ENCODE peak calls at places on chromosome 12, in nine cellular contexts. One of them, this sample, is unnamed. For H3K4me1, the result is how much of the 10 kb centered on the place peaks cover.

GRCh38 chr12:123105427-123105826 is 45.5 kb downstream of the PITPNM2 start:
- DNase-seq in Panc1: no peak
- DNase-seq in H1: peak
- DNase-seq in GM12878: no peak
- DNase-seq in endothelial cell of umbilical vein: peak
- DNase-seq in prostate gland: no peak
- DNase-seq in vagina: no peak
- DNase-seq in HCT116: no peak
- DNase-seq in K562: no peak
- DNase-seq in this sample: no peak

GRCh38 chr12:88057994-88058718 is 29.0 kb upstream of the C12orf50 start:
- DNase-seq in Panc1: no peak
- DNase-seq in H1: no peak
- DNase-seq in GM12878: no peak
- DNase-seq in endothelial cell of umbilical vein: no peak
- DNase-seq in prostate gland: no peak
- DNase-seq in vagina: no peak
- DNase-seq in HCT116: no peak
- DNase-seq in K562: no peak
- DNase-seq in this sample: no peak

GRCh38 chr12:50640321-50640939 is 123.5 kb upstream of the ATF1 start:
- DNase-seq in Panc1: no peak
- DNase-seq in H1: no peak
- DNase-seq in GM12878: no peak
- DNase-seq in endothelial cell of umbilical vein: no peak
- DNase-seq in prostate gland: no peak
- DNase-seq in vagina: no peak
- DNase-seq in HCT116: no peak
- DNase-seq in K562: no peak
- DNase-seq in this sample: no peak

GRCh38 chr12:86137936-86138335 is 118.3 kb downstream of the MGAT4C start:
- DNase-seq in Panc1: no peak
- DNase-seq in H1: no peak
- DNase-seq in GM12878: no peak
- DNase-seq in endothelial cell of umbilical vein: peak
- DNase-seq in prostate gland: no peak
- DNase-seq in vagina: no peak
- DNase-seq in HCT116: peak
- DNase-seq in K562: no peak
- DNase-seq in this sample: no peak

GRCh38 chr12:65818454-65819382 is 5.6 kb upstream of the HMGA2 start:
- DNase-seq in Panc1: no peak
- DNase-seq in H1: no peak
- DNase-seq in GM12878: no peak
- DNase-seq in endothelial cell of umbilical vein: no peak
- DNase-seq in prostate gland: no peak
- DNase-seq in vagina: no peak
- DNase-seq in HCT116: peak
- DNase-seq in K562: no peak
- DNase-seq in this sample: no peak

GRCh38 chr12:29726321-29726692 is 57.4 kb downstream of the TMTC1 start:
- DNase-seq in Panc1: no peak
- DNase-seq in H1: no peak
- DNase-seq in GM12878: no peak
- DNase-seq in endothelial cell of umbilical vein: peak
- DNase-seq in prostate gland: peak
- DNase-seq in vagina: no peak
- DNase-seq in HCT116: no peak
- DNase-seq in K562: no peak
- DNase-seq in this sample: no peak

GRCh38 chr12:27864521-27864920 is 84.5 kb upstream of the MANSC4 start:
- DNase-seq in Panc1: no peak
- DNase-seq in H1: no peak
- DNase-seq in GM12878: no peak
- DNase-seq in endothelial cell of umbilical vein: peak
- DNase-seq in prostate gland: no peak
- DNase-seq in vagina: no peak
- DNase-seq in HCT116: no peak
- DNase-seq in K562: no peak
- DNase-seq in this sample: no peak

GRCh38 chr12:75876843-75877587 is 154.6 kb downstream of the PHLDA1 start:
- DNase-seq in Panc1: no peak
- DNase-seq in H1: no peak
- DNase-seq in GM12878: no peak
- DNase-seq in endothelial cell of umbilical vein: no peak
- DNase-seq in prostate gland: no peak
- DNase-seq in vagina: no peak
- DNase-seq in HCT116: no peak
- DNase-seq in K562: no peak
- DNase-seq in this sample: no peak

GRCh38 chr12:101856030-101856429 is 21.4 kb upstream of the DRAM1 start:
- DNase-seq in Panc1: no peak
- DNase-seq in H1: no peak
- DNase-seq in GM12878: no peak
- DNase-seq in endothelial cell of umbilical vein: no peak
- DNase-seq in prostate gland: no peak
- DNase-seq in vagina: no peak
- DNase-seq in HCT116: no peak
- DNase-seq in K562: no peak
- DNase-seq in this sample: no peak

GRCh38 chr12:43336962-43337555 is 214.9 kb downstream of the ADAMTS20 start:
- DNase-seq in Panc1: no peak
- DNase-seq in H1: no peak
- DNase-seq in GM12878: no peak
- DNase-seq in endothelial cell of umbilical vein: peak
- DNase-seq in prostate gland: no peak
- DNase-seq in vagina: no peak
- DNase-seq in HCT116: peak
- DNase-seq in K562: no peak
- DNase-seq in this sample: no peak

GRCh38 chr12:9751204-9752144 is 9.2 kb downstream of the CD69 start:
- DNase-seq in Panc1: no peak
- DNase-seq in H1: no peak
- DNase-seq in GM12878: no peak
- DNase-seq in endothelial cell of umbilical vein: peak
- DNase-seq in prostate gland: no peak
- DNase-seq in vagina: no peak
- DNase-seq in HCT116: peak
- DNase-seq in K562: no peak
- DNase-seq in this sample: no peak

GRCh38 chr12:27595231-27595642 is 71.2 kb downstream of the PPFIBP1 start:
- DNase-seq in Panc1: no peak
- DNase-seq in H1: no peak
- DNase-seq in GM12878: no peak
- DNase-seq in endothelial cell of umbilical vein: peak
- DNase-seq in prostate gland: no peak
- DNase-seq in vagina: no peak
- DNase-seq in HCT116: no peak
- DNase-seq in K562: no peak
- DNase-seq in this sample: no peak

GRCh38 chr12:132524405-132524804 is 34.5 kb downstream of the FBRSL1 start:
- DNase-seq in Panc1: peak
- DNase-seq in H1: no peak
- DNase-seq in GM12878: no peak
- DNase-seq in endothelial cell of umbilical vein: no peak
- DNase-seq in prostate gland: peak
- DNase-seq in vagina: no peak
- DNase-seq in HCT116: no peak
- DNase-seq in K562: no peak
- DNase-seq in this sample: no peak
- H3K4me3 ChIP-seq in Panc1: peak
- H3K4me3 ChIP-seq in H1: no peak
- H3K4me3 ChIP-seq in GM12878: no peak
- H3K4me3 ChIP-seq in endothelial cell of umbilical vein: no peak
- H3K4me3 ChIP-seq in prostate gland: no peak
- H3K4me3 ChIP-seq in vagina: no peak
- H3K4me3 ChIP-seq in HCT116: no peak
- H3K4me3 ChIP-seq in K562: no peak
- H3K4me3 ChIP-seq in this sample: no peak

DNA sequence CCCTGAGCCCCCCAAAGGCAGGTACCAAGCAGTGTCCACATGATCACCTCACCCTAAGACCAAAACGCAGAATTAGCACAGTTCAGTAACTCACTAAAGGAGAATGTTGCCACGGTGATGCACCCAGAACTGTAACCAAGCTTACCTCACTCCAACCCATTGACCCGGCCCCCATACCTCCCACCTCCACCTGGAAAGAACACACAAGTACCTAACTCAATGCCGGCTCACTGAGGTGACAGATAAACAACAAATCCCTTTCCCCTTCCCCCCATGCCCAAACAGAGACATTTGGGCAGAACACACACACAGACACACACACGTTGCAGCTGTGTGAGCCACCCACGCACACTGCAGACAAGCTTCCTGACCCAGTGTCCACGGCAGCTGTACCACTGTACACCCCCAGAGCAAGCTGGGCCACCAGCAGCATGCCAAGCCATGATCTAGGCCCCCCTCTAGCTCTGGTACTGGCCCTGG is 1.3 kb downstream of the RAPGEF3 start:
- DNase-seq in Panc1: no peak
- DNase-seq in H1: no peak
- DNase-seq in GM12878: no peak
- DNase-seq in endothelial cell of umbilical vein: no peak
- DNase-seq in prostate gland: no peak
- DNase-seq in vagina: no peak
- DNase-seq in HCT116: no peak
- DNase-seq in K562: no peak
- DNase-seq in this sample: no peak
- H3K4me1 ChIP-seq in Panc1: under half
- H3K4me1 ChIP-seq in H1: under half
- H3K4me1 ChIP-seq in GM12878: under half
- H3K4me1 ChIP-seq in endothelial cell of umbilical vein: half or more
- H3K4me1 ChIP-seq in prostate gland: under half
- H3K4me1 ChIP-seq in vagina: half or more
- H3K4me1 ChIP-seq in HCT116: half or more
- H3K4me1 ChIP-seq in K562: under half
- H3K4me1 ChIP-seq in this sample: under half

GRCh38 chr12:32828120-32828519 is 68.5 kb downstream of the PKP2 start:
- DNase-seq in Panc1: no peak
- DNase-seq in H1: no peak
- DNase-seq in GM12878: no peak
- DNase-seq in endothelial cell of umbilical vein: no peak
- DNase-seq in prostate gland: no peak
- DNase-seq in vagina: no peak
- DNase-seq in HCT116: no peak
- DNase-seq in K562: no peak
- DNase-seq in this sample: no peak

GRCh38 chr12:32824596-32824995 is 68.9 kb upstream of the YARS2 start:
- DNase-seq in Panc1: no peak
- DNase-seq in H1: no peak
- DNase-seq in GM12878: no peak
- DNase-seq in endothelial cell of umbilical vein: no peak
- DNase-seq in prostate gland: no peak
- DNase-seq in vagina: no peak
- DNase-seq in HCT116: no peak
- DNase-seq in K562: no peak
- DNase-seq in this sample: no peak

GRCh38 chr12:32834122-32834521 is 62.5 kb downstream of the PKP2 start:
- DNase-seq in Panc1: no peak
- DNase-seq in H1: no peak
- DNase-seq in GM12878: no peak
- DNase-seq in endothelial cell of umbilical vein: no peak
- DNase-seq in prostate gland: no peak
- DNase-seq in vagina: no peak
- DNase-seq in HCT116: no peak
- DNase-seq in K562: no peak
- DNase-seq in this sample: no peak

GRCh38 chr12:32826807-32827412 is 69.7 kb downstream of the PKP2 start:
- DNase-seq in Panc1: no peak
- DNase-seq in H1: no peak
- DNase-seq in GM12878: no peak
- DNase-seq in endothelial cell of umbilical vein: no peak
- DNase-seq in prostate gland: no peak
- DNase-seq in vagina: no peak
- DNase-seq in HCT116: no peak
- DNase-seq in K562: no peak
- DNase-seq in this sample: no peak

DNA sequence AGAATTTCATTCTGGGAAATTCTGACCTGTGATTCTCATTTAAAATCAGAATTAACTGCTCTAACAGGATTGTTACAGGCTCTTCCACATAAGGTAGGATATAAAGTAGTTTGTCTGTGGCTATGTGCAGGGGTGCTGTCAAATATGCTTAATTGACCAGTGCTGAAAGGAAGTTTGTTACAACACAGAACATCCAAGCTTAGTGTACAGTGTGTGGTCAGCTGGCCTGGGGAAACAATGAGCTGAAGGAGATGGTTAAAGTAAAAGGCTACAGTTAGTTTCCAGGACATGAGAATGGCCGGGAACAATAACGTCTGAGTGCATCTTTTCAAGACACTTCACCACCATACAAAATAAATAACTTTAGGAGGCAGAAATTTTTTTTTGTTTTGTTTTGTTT is 68.0 kb downstream of the PKP2 start:
- DNase-seq in Panc1: no peak
- DNase-seq in H1: no peak
- DNase-seq in GM12878: no peak
- DNase-seq in endothelial cell of umbilical vein: no peak
- DNase-seq in prostate gland: no peak
- DNase-seq in vagina: no peak
- DNase-seq in HCT116: no peak
- DNase-seq in K562: no peak
- DNase-seq in this sample: no peak
- TF ChIP-seq POLR2AphosphoS5 in Panc1: no peak
- TF ChIP-seq POLR2AphosphoS5 in H1: no peak
- TF ChIP-seq POLR2AphosphoS5 in GM12878: no peak
- TF ChIP-seq POLR2AphosphoS5 in endothelial cell of umbilical vein: no peak
- TF ChIP-seq POLR2AphosphoS5 in prostate gland: no peak
- TF ChIP-seq POLR2AphosphoS5 in vagina: no peak
- TF ChIP-seq POLR2AphosphoS5 in HCT116: no peak
- TF ChIP-seq POLR2AphosphoS5 in K562: no peak
- TF ChIP-seq POLR2AphosphoS5 in this sample: no peak

DNA sequence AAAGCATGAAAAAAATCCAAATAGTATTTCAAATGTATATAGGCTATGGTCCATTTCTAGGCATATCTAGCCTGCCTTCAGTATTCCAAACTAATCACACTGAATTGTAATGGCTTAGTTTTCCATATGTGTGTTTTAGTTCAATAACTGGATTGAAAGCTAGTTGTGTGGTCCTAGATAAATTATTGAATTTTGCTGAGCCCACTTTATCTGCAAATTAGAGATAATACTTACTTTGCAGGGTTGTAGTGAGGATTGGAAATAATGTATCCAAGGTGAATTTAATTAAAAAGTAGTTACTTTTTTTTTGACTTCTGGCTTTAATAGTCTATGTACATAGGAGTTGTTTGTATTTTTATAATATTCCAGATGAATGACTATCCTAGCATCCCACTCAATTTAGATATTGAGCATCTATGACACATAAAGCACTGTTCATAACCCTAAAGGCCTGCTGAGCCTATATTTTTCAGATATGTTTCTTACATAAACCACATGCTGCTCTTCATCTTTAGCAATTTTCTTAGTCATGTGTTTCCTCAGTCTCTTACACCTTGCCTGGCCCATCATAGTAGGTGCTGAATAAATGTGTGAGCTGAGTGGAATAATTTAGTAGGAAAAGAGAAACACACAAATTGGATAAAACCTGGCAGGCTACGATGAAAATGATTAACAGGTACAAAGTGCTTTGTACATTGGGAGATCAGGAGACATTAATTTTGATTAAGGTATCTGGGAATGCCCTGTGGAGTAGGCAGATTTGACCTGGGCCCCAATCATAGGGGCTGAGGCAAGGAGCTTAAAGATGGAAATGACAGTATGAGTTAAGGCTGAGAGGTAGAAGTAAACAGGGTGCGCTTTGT is 1.1 kb upstream of the ATP23 start:
- DNase-seq in Panc1: no peak
- DNase-seq in H1: no peak
- DNase-seq in GM12878: no peak
- DNase-seq in endothelial cell of umbilical vein: no peak
- DNase-seq in prostate gland: no peak
- DNase-seq in vagina: no peak
- DNase-seq in HCT116: no peak
- DNase-seq in K562: peak
- DNase-seq in this sample: no peak
- H3K4me3 ChIP-seq in Panc1: peak
- H3K4me3 ChIP-seq in H1: peak
- H3K4me3 ChIP-seq in GM12878: peak
- H3K4me3 ChIP-seq in endothelial cell of umbilical vein: no peak
- H3K4me3 ChIP-seq in prostate gland: no peak
- H3K4me3 ChIP-seq in vagina: peak
- H3K4me3 ChIP-seq in HCT116: peak
- H3K4me3 ChIP-seq in K562: peak
- H3K4me3 ChIP-seq in this sample: peak